ENCODE peak calls at places on chromosomes 1 and 21, in ten cellular contexts. E is fibroblast of lung, W is GM10248, R is psoas muscle, B is prostate gland, X is GM06990, H is testis, F is kidney epithelial cell, Z is heart right ventricle, Q is cardiac fibroblast. G is an unnamed sample.

GRCh38 chr1:235910357-235911299 is 43.9 kb upstream of the LYST start:
- DNase-seq in E (peak), W (no peak), H (no peak), F (peak), R (no peak), Q (peak), B (no peak), X (no peak), Z (no peak), G (no peak)

GRCh38 chr21:43346551-43346950 is 80.4 kb downstream of the SIK1 start:
- DNase-seq in R (no peak), X (no peak), H (no peak), Q (no peak), B (no peak), W (no peak), Z (no peak), E (no peak), F (no peak), G (no peak)

GRCh38 chr1:202029171-202029665 is 18.8 kb downstream of the ELF3 start:
- DNase-seq in B (no peak), F (no peak), R (no peak), Q (peak), W (no peak), E (peak), X (no peak), Z (no peak), H (no peak), G (peak)

GRCh38 chr1:247857069-247857985 is at the start of gene TRIM58:
- DNase-seq in R (no peak), H (peak), F (no peak), X (peak), E (no peak), Q (peak), Z (no peak), W (peak), B (no peak), G (no peak)

GRCh38 chr21:31732891-31733520 is 1.1 kb upstream of the SCAF4 start:
- DNase-seq in W (no peak), Q (no peak), F (no peak), X (no peak), Z (no peak), B (no peak), E (no peak), H (peak), R (no peak), G (no peak)

GRCh38 chr1:237562247-237562823 is 328.4 kb downstream of the ZP4 start:
- DNase-seq in E (peak), F (peak), B (peak), Q (peak), Z (no peak), H (no peak), R (no peak), X (peak), W (peak), G (peak)

GRCh38 chr1:35319988-35320713 is 51.6 kb downstream of the ZMYM4 start:
- DNase-seq in F (peak), Z (no peak), H (no peak), B (no peak), W (no peak), X (no peak), R (no peak), E (peak), Q (peak), G (no peak)

GRCh38 chr1:215045647-215046308 is 36.8 kb upstream of the KCNK2 start:
- DNase-seq in F (no peak), Q (no peak), H (no peak), R (no peak), E (no peak), Z (no peak), X (no peak), W (no peak), B (no peak), G (no peak)

GRCh38 chr1:160538985-160539651 is 16.1 kb upstream of the SLAMF6 start:
- DNase-seq in Z (no peak), Q (no peak), B (no peak), X (no peak), H (no peak), W (no peak), F (no peak), E (no peak), R (no peak), G (no peak)

GRCh38 chr1:221576268-221576667 is 165.6 kb downstream of the DUSP10 start:
- DNase-seq in B (no peak), F (peak), Q (peak), R (no peak), Z (no peak), W (no peak), E (peak), X (no peak), H (no peak), G (no peak)

GRCh38 chr1:48692235-48692634 is 84.5 kb downstream of the BEND5 start:
- DNase-seq in Z (no peak), H (no peak), R (no peak), F (no peak), W (no peak), X (no peak), B (no peak), Q (no peak), E (no peak), G (no peak)

GRCh38 chr1:60129916-60130315 is 56.3 kb upstream of the C1orf87 start:
- DNase-seq in X (no peak), E (no peak), H (no peak), Q (peak), W (no peak), F (no peak), R (no peak), B (no peak), Z (no peak), G (no peak)

GRCh38 chr21:34200288-34200905 is 127.0 kb downstream of the MRPS6 start:
- DNase-seq in E (peak), Z (no peak), X (no peak), R (peak), F (no peak), W (no peak), H (no peak), B (no peak), Q (peak), G (no peak)

GRCh38 chr1:191022856-191023255 is 545.2 kb upstream of the BRINP3 start:
- DNase-seq in B (no peak), F (peak), W (no peak), E (peak), X (no peak), Z (no peak), R (no peak), Q (peak), H (no peak), G (no peak)

GRCh38 chr1:163074716-163075284 is 5.6 kb downstream of the RGS4 start:
- DNase-seq in E (no peak), B (no peak), F (no peak), Z (no peak), R (no peak), X (no peak), Q (no peak), W (no peak), H (no peak), G (no peak)

GRCh38 chr1:63073530-63074306 is 248.6 kb upstream of the FOXD3 start:
- DNase-seq in X (no peak), F (no peak), B (no peak), H (peak), E (no peak), W (peak), Q (no peak), R (no peak), Z (no peak), G (no peak)

GRCh38 chr1:26537951-26538352 is 8.4 kb downstream of the RPS6KA1 start:
- DNase-seq in R (no peak), F (no peak), Z (no peak), W (peak), X (no peak), B (no peak), E (peak), Q (peak), H (peak), G (no peak)
- TF ChIP-seq CTCF in R (no peak), F (peak), Z (peak), W (peak), X (peak), B (no peak), E (peak), Q (peak), H (peak), G (peak)

GRCh38 chr1:6082430-6082971 is 36.8 kb downstream of the KCNAB2 start:
- DNase-seq in W (no peak), F (no peak), H (peak), R (peak), B (no peak), E (peak), X (no peak), Z (no peak), Q (peak), G (no peak)
- TF ChIP-seq CTCF in W (no peak), F (peak), H (no peak), R (no peak), B (no peak), E (peak), X (no peak), Z (peak), Q (peak), G (peak)

GRCh38 chr1:169699769-169700168 is 11.7 kb downstream of the SELL start:
- DNase-seq in R (no peak), H (no peak), B (no peak), X (no peak), F (no peak), Z (no peak), Q (no peak), W (no peak), E (no peak), G (no peak)
- TF ChIP-seq CTCF in R (no peak), H (no peak), B (no peak), X (no peak), F (no peak), Z (no peak), Q (no peak), W (no peak), E (no peak), G (no peak)

GRCh38 chr1:231203259-231204057 is 37.6 kb upstream of the GNPAT start:
- DNase-seq in H (no peak), R (no peak), F (no peak), X (no peak), Q (no peak), W (no peak), Z (no peak), E (no peak), B (no peak), G (no peak)

GRCh38 chr1:231199868-231200267 is 38.0 kb downstream of the TRIM67 start:
- DNase-seq in Z (no peak), Q (no peak), E (no peak), X (no peak), R (no peak), B (no peak), F (no peak), W (no peak), H (no peak), G (no peak)

GRCh38 chr1:231202125-231202633 is 38.8 kb upstream of the GNPAT start:
- DNase-seq in H (no peak), W (no peak), X (no peak), Z (no peak), B (no peak), E (no peak), R (no peak), Q (no peak), F (no peak), G (no peak)

GRCh38 chr1:231200417-231201031 is 38.7 kb downstream of the TRIM67 start:
- DNase-seq in B (no peak), W (no peak), Z (no peak), E (peak), Q (peak), X (no peak), F (no peak), R (no peak), H (no peak), G (no peak)

GRCh38 chr1:231201375-231202124 is 39.5 kb upstream of the GNPAT start:
- DNase-seq in R (no peak), Q (no peak), B (no peak), F (no peak), H (no peak), Z (no peak), W (no peak), X (no peak), E (no peak), G (no peak)
- TF ChIP-seq CTCF in R (no peak), Q (no peak), B (no peak), F (no peak), H (no peak), Z (no peak), W (no peak), X (no peak), E (no peak), G (no peak)

DNA sequence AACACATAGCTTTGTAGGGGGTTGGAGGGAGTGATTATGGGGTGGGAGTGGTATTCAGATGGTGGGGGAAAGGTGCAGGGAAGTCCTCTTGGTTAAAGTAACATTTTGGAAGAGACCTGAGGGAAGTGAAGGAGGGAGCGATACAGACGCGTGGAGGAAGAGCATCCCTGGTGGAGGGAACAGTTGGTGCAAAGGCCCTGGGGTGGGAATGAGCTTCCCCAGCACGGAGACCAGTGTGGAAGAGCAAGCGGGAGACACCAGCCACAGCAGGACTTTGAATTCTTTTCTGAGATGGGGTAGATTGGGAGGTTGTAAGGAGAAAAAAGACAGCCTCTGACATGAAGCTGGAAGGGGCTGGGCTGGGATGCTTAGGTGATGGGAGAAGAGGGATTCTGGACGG is 23.5 kb downstream of the DHRS3 start:
- DNase-seq in Z (no peak), H (no peak), R (peak), F (no peak), Q (no peak), X (no peak), W (no peak), E (no peak), B (no peak), G (no peak)
- TF ChIP-seq CTCF in Z (no peak), H (no peak), R (no peak), F (no peak), Q (no peak), X (no peak), W (no peak), E (no peak), B (no peak), G (no peak)

DNA sequence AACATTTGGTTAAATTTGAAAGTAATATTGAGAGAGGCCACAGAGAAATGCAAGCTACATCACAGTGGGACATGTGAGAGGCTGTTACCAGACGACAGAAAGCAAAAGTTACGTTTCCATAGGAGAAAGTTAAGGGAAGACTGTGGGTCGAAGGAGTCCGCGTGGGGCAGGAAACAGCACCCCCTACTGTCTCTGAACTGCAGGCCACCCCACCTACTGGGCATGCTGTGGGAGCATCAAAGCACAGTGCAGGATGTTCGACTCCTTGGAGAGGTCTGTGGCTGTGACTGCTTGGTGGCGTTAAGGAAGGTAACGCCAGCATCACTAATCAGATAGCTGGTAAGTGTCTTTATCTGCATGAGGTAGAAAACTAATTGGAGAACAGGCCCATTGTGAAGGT is 123.9 kb downstream of the PTBP2 start:
- DNase-seq in H (peak), E (no peak), W (peak), R (no peak), F (no peak), Q (peak), B (peak), X (peak), Z (peak), G (no peak)
- TF ChIP-seq CTCF in H (peak), E (peak), W (peak), R (peak), F (peak), Q (peak), B (peak), X (peak), Z (peak), G (peak)

DNA sequence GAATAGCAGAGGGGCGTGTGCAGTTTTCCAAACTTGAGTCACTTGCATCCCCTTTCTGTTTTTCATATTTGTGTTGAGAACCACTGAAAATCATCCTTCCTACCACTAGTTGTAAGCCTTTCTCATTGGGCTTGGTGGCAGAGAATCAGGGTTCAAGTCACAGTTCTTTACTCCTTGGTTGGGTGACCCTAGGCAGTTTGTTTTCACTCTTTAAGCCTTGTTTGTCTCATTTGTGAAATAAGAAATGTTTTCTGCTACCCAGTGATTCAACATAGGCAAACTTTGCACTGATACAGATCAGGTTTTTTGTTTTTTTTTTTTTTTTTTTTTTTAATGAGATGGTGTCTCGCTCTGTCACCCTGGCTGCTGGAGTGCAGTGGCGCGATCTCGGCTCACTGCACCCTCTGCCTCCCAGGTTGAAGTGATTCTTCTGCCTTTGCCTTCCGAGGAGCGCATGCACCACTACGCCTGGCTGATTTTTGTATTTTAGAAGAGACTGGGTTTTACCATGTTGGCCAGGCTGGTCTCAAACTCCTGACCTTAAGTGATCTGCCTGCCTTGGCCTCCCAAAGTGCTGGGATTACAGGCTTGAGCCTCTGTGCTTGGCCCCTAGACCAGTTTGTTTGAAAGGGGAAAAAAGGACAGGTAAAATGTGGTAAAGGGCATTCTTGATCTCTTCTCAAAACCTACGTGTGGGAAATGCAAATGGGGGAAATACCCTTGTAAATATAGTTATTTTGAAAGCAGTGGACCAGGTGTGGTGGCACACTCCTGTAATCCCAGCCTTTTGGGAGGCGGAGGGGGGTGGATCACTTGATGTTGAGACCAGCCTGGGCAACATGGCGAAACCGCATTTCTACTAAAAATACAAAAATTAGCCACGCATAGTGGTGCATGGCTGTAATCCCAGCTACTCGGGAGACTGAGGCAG is 3.2 kb downstream of the CLIC4 start:
- DNase-seq in R (no peak), X (peak), Q (no peak), F (no peak), Z (no peak), W (no peak), B (no peak), H (no peak), E (no peak), G (no peak)
- TF ChIP-seq CTCF in R (no peak), X (no peak), Q (no peak), F (no peak), Z (no peak), W (no peak), B (no peak), H (no peak), E (no peak), G (no peak)

DNA sequence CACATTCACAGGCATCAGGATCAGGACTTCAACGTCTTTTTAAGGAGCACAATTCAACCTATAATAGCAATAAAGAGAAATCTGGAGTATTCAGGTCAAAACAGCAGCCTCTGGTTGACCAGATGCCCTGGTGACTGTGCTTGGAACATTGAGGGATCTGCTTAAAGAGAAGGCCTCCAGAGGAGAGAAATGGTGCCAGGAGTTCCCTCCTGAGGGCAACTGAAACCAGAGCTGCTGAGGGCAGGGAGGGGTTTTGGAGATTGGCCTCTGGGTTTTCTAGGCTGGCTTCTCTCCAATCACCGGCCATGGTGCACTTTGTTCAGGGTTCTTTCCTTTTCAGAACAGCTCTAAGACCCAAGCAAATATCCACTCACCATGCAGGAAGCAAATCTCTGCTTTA is 190.7 kb upstream of the KIAA0040 start:
- DNase-seq in W (no peak), Q (no peak), Z (no peak), F (no peak), B (no peak), R (no peak), H (no peak), X (no peak), E (no peak), G (no peak)
- TF ChIP-seq CTCF in W (no peak), Q (no peak), Z (no peak), F (no peak), B (no peak), R (no peak), H (no peak), X (no peak), E (no peak), G (no peak)

G was measured in AG09319.